ENCODE peak calls at places on chromosomes 2 and 18, in ten cellular contexts. One of them, this sample, is unnamed.

GRCh38 chr18:10453261-10453884 is 1.1 kb upstream of the APCDD1 start:
- DNase-seq in CD4-positive, alpha-beta T cell: no peak
- DNase-seq in CD4-positive, alpha-beta memory T cell: no peak
- DNase-seq in left ventricle myocardium inferior: no peak
- DNase-seq in brain microvascular endothelial cell: no peak
- DNase-seq in RWPE1: no peak
- DNase-seq in GM23248: peak
- DNase-seq in A549: no peak
- DNase-seq in HepG2: no peak
- DNase-seq in mesendoderm: no peak
- DNase-seq in this sample: no peak

GRCh38 chr18:48914581-48915251 is 36.0 kb downstream of the SMAD7 start:
- DNase-seq in CD4-positive, alpha-beta T cell: no peak
- DNase-seq in CD4-positive, alpha-beta memory T cell: no peak
- DNase-seq in left ventricle myocardium inferior: no peak
- DNase-seq in brain microvascular endothelial cell: no peak
- DNase-seq in RWPE1: no peak
- DNase-seq in GM23248: no peak
- DNase-seq in A549: no peak
- DNase-seq in HepG2: no peak
- DNase-seq in mesendoderm: no peak
- DNase-seq in this sample: no peak

GRCh38 chr2:43276962-43277383 is 50.6 kb upstream of the ZFP36L2 start:
- DNase-seq in CD4-positive, alpha-beta T cell: no peak
- DNase-seq in CD4-positive, alpha-beta memory T cell: no peak
- DNase-seq in left ventricle myocardium inferior: peak
- DNase-seq in brain microvascular endothelial cell: no peak
- DNase-seq in RWPE1: no peak
- DNase-seq in GM23248: no peak
- DNase-seq in A549: no peak
- DNase-seq in HepG2: no peak
- DNase-seq in mesendoderm: peak
- DNase-seq in this sample: no peak

GRCh38 chr2:35168351-35168750 is 1187.2 kb upstream of the CRIM1 start:
- DNase-seq in CD4-positive, alpha-beta T cell: no peak
- DNase-seq in CD4-positive, alpha-beta memory T cell: no peak
- DNase-seq in left ventricle myocardium inferior: no peak
- DNase-seq in brain microvascular endothelial cell: no peak
- DNase-seq in RWPE1: peak
- DNase-seq in GM23248: no peak
- DNase-seq in A549: no peak
- DNase-seq in HepG2: no peak
- DNase-seq in mesendoderm: peak
- DNase-seq in this sample: no peak

GRCh38 chr2:55159037-55159651 is 72.9 kb downstream of the CLHC1 start:
- DNase-seq in CD4-positive, alpha-beta T cell: no peak
- DNase-seq in CD4-positive, alpha-beta memory T cell: no peak
- DNase-seq in left ventricle myocardium inferior: peak
- DNase-seq in brain microvascular endothelial cell: no peak
- DNase-seq in RWPE1: no peak
- DNase-seq in GM23248: no peak
- DNase-seq in A549: no peak
- DNase-seq in HepG2: no peak
- DNase-seq in mesendoderm: no peak
- DNase-seq in this sample: no peak

GRCh38 chr2:120771556-120772208 is 36.0 kb downstream of the GLI2 start:
- DNase-seq in CD4-positive, alpha-beta T cell: no peak
- DNase-seq in CD4-positive, alpha-beta memory T cell: no peak
- DNase-seq in left ventricle myocardium inferior: peak
- DNase-seq in brain microvascular endothelial cell: peak
- DNase-seq in RWPE1: peak
- DNase-seq in GM23248: peak
- DNase-seq in A549: peak
- DNase-seq in HepG2: no peak
- DNase-seq in mesendoderm: peak
- DNase-seq in this sample: no peak

GRCh38 chr18:45978084-45978483 is 11.0 kb upstream of the EPG5 start:
- DNase-seq in CD4-positive, alpha-beta T cell: no peak
- DNase-seq in CD4-positive, alpha-beta memory T cell: no peak
- DNase-seq in left ventricle myocardium inferior: no peak
- DNase-seq in brain microvascular endothelial cell: no peak
- DNase-seq in RWPE1: no peak
- DNase-seq in GM23248: no peak
- DNase-seq in A549: no peak
- DNase-seq in HepG2: no peak
- DNase-seq in mesendoderm: peak
- DNase-seq in this sample: no peak

GRCh38 chr2:10238396-10238795 is 64.3 kb upstream of the HPCAL1 start:
- DNase-seq in CD4-positive, alpha-beta T cell: no peak
- DNase-seq in CD4-positive, alpha-beta memory T cell: no peak
- DNase-seq in left ventricle myocardium inferior: peak
- DNase-seq in brain microvascular endothelial cell: no peak
- DNase-seq in RWPE1: no peak
- DNase-seq in GM23248: no peak
- DNase-seq in A549: no peak
- DNase-seq in HepG2: no peak
- DNase-seq in mesendoderm: no peak
- DNase-seq in this sample: no peak

GRCh38 chr2:566379-567313 is 110.6 kb downstream of the TMEM18 start:
- DNase-seq in CD4-positive, alpha-beta T cell: no peak
- DNase-seq in CD4-positive, alpha-beta memory T cell: no peak
- DNase-seq in left ventricle myocardium inferior: no peak
- DNase-seq in brain microvascular endothelial cell: no peak
- DNase-seq in RWPE1: no peak
- DNase-seq in GM23248: no peak
- DNase-seq in A549: no peak
- DNase-seq in HepG2: no peak
- DNase-seq in mesendoderm: no peak
- DNase-seq in this sample: no peak

GRCh38 chr2:564471-565181 is 112.6 kb downstream of the TMEM18 start:
- DNase-seq in CD4-positive, alpha-beta T cell: no peak
- DNase-seq in CD4-positive, alpha-beta memory T cell: no peak
- DNase-seq in left ventricle myocardium inferior: no peak
- DNase-seq in brain microvascular endothelial cell: no peak
- DNase-seq in RWPE1: no peak
- DNase-seq in GM23248: no peak
- DNase-seq in A549: no peak
- DNase-seq in HepG2: no peak
- DNase-seq in mesendoderm: no peak
- DNase-seq in this sample: no peak

GRCh38 chr2:558879-559278 is 118.3 kb downstream of the TMEM18 start:
- DNase-seq in CD4-positive, alpha-beta T cell: no peak
- DNase-seq in CD4-positive, alpha-beta memory T cell: no peak
- DNase-seq in left ventricle myocardium inferior: no peak
- DNase-seq in brain microvascular endothelial cell: no peak
- DNase-seq in RWPE1: no peak
- DNase-seq in GM23248: no peak
- DNase-seq in A549: no peak
- DNase-seq in HepG2: no peak
- DNase-seq in mesendoderm: no peak
- DNase-seq in this sample: no peak

GRCh38 chr2:563512-563911 is 113.7 kb downstream of the TMEM18 start:
- DNase-seq in CD4-positive, alpha-beta T cell: no peak
- DNase-seq in CD4-positive, alpha-beta memory T cell: no peak
- DNase-seq in left ventricle myocardium inferior: no peak
- DNase-seq in brain microvascular endothelial cell: no peak
- DNase-seq in RWPE1: no peak
- DNase-seq in GM23248: no peak
- DNase-seq in A549: no peak
- DNase-seq in HepG2: no peak
- DNase-seq in mesendoderm: no peak
- DNase-seq in this sample: no peak

DNA sequence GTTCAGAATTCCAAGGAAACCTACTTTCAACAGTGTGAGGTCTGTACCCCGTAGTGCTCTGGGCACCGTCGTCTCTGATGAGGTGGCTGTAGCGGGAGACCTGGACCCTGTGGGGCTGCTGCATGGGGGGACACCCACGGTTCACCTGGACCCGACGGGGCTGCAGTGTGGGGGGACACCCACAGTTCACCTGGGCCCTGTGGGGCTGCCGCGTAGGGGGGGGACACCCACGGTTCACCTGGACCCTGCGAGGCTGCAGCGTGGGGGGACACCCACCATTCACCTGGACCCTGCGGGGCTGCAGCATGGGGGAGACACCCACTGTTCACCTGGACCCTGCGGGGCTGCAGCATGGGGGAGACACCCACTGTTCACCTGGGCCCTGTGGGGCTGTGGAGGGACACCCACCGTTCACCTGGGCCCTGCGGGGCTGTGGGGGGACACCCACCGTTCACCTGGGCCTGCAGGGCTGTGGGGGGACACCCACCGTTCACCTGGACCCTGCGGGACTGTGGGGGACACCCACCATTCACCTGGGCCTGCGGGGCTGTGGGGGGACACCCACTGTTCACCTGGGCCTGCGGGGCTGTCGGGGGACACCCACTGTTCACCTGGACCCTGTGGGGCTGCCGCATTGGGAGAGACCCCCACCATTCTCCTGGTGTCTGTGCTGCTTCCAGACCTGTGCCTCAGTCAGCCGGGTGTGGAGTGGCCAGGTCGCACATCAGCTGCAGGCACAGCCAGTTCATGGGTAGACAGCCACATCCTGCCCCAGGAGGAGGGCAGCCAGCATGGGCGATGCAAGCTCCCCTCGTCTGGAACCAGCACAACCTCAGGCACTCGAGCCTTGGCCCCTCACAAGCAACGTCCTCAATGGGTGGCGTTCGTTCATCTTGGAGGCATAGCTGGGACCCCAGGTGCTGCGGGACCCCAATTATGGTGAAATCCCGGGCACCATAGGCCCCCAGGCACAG is 114.5 kb downstream of the TMEM18 start:
- DNase-seq in CD4-positive, alpha-beta T cell: no peak
- DNase-seq in CD4-positive, alpha-beta memory T cell: no peak
- DNase-seq in left ventricle myocardium inferior: no peak
- DNase-seq in brain microvascular endothelial cell: no peak
- DNase-seq in RWPE1: no peak
- DNase-seq in GM23248: no peak
- DNase-seq in A549: no peak
- DNase-seq in HepG2: no peak
- DNase-seq in mesendoderm: no peak
- DNase-seq in this sample: no peak
- H3K27ac ChIP-seq in CD4-positive, alpha-beta T cell: no peak
- H3K27ac ChIP-seq in CD4-positive, alpha-beta memory T cell: no peak
- H3K27ac ChIP-seq in left ventricle myocardium inferior: no peak
- H3K27ac ChIP-seq in brain microvascular endothelial cell: no peak
- H3K27ac ChIP-seq in RWPE1: no peak
- H3K27ac ChIP-seq in GM23248: no peak
- H3K27ac ChIP-seq in A549: no peak
- H3K27ac ChIP-seq in HepG2: no peak
- H3K27ac ChIP-seq in mesendoderm: no peak
- H3K27ac ChIP-seq in this sample: no peak

GRCh38 chr2:73267008-73267407 is 17.3 kb downstream of the FBXO41 start:
- DNase-seq in CD4-positive, alpha-beta T cell: no peak
- DNase-seq in CD4-positive, alpha-beta memory T cell: no peak
- DNase-seq in left ventricle myocardium inferior: no peak
- DNase-seq in brain microvascular endothelial cell: no peak
- DNase-seq in RWPE1: no peak
- DNase-seq in GM23248: no peak
- DNase-seq in A549: no peak
- DNase-seq in HepG2: no peak
- DNase-seq in mesendoderm: no peak
- DNase-seq in this sample: no peak
- H3K27ac ChIP-seq in CD4-positive, alpha-beta T cell: no peak
- H3K27ac ChIP-seq in CD4-positive, alpha-beta memory T cell: no peak
- H3K27ac ChIP-seq in left ventricle myocardium inferior: no peak
- H3K27ac ChIP-seq in brain microvascular endothelial cell: no peak
- H3K27ac ChIP-seq in RWPE1: no peak
- H3K27ac ChIP-seq in GM23248: no peak
- H3K27ac ChIP-seq in A549: no peak
- H3K27ac ChIP-seq in HepG2: no peak
- H3K27ac ChIP-seq in mesendoderm: no peak
- H3K27ac ChIP-seq in this sample: no peak

GRCh38 chr2:28226558-28226957 is 166.1 kb upstream of the FOSL2 start:
- DNase-seq in CD4-positive, alpha-beta T cell: no peak
- DNase-seq in CD4-positive, alpha-beta memory T cell: no peak
- DNase-seq in left ventricle myocardium inferior: no peak
- DNase-seq in brain microvascular endothelial cell: no peak
- DNase-seq in RWPE1: no peak
- DNase-seq in GM23248: no peak
- DNase-seq in A549: no peak
- DNase-seq in HepG2: no peak
- DNase-seq in mesendoderm: no peak
- DNase-seq in this sample: no peak

GRCh38 chr2:28224648-28225471 is 167.8 kb upstream of the FOSL2 start:
- DNase-seq in CD4-positive, alpha-beta T cell: no peak
- DNase-seq in CD4-positive, alpha-beta memory T cell: no peak
- DNase-seq in left ventricle myocardium inferior: no peak
- DNase-seq in brain microvascular endothelial cell: peak
- DNase-seq in RWPE1: peak
- DNase-seq in GM23248: peak
- DNase-seq in A549: no peak
- DNase-seq in HepG2: no peak
- DNase-seq in mesendoderm: no peak
- DNase-seq in this sample: no peak

GRCh38 chr2:28228419-28228995 is 164.2 kb upstream of the FOSL2 start:
- DNase-seq in CD4-positive, alpha-beta T cell: no peak
- DNase-seq in CD4-positive, alpha-beta memory T cell: no peak
- DNase-seq in left ventricle myocardium inferior: no peak
- DNase-seq in brain microvascular endothelial cell: no peak
- DNase-seq in RWPE1: no peak
- DNase-seq in GM23248: no peak
- DNase-seq in A549: peak
- DNase-seq in HepG2: no peak
- DNase-seq in mesendoderm: no peak
- DNase-seq in this sample: no peak

GRCh38 chr2:28225472-28225915 is 167.2 kb upstream of the FOSL2 start:
- DNase-seq in CD4-positive, alpha-beta T cell: no peak
- DNase-seq in CD4-positive, alpha-beta memory T cell: no peak
- DNase-seq in left ventricle myocardium inferior: no peak
- DNase-seq in brain microvascular endothelial cell: no peak
- DNase-seq in RWPE1: no peak
- DNase-seq in GM23248: peak
- DNase-seq in A549: no peak
- DNase-seq in HepG2: no peak
- DNase-seq in mesendoderm: no peak
- DNase-seq in this sample: no peak

DNA sequence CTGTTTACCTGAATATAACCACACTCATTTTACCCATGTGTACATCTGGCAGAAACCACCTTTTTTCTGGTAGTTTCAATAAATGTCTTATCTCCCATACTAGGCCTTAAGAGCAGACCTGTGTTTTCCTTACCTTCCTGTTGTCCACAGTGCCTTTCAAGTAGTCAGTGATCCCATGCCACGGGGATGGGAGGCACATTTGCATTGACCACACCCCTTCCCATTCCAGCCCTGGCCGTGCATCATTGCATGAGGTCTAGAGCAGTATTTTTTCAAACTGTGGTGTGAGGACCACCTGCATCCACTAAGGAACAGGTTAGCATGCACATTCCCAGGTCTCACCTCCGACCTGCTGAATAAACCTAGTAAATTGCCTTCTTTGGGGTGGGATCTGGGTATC is 165.2 kb upstream of the FOSL2 start:
- DNase-seq in CD4-positive, alpha-beta T cell: no peak
- DNase-seq in CD4-positive, alpha-beta memory T cell: no peak
- DNase-seq in left ventricle myocardium inferior: no peak
- DNase-seq in brain microvascular endothelial cell: no peak
- DNase-seq in RWPE1: no peak
- DNase-seq in GM23248: no peak
- DNase-seq in A549: no peak
- DNase-seq in HepG2: no peak
- DNase-seq in mesendoderm: no peak
- DNase-seq in this sample: no peak
- H3K27ac ChIP-seq in CD4-positive, alpha-beta T cell: no peak
- H3K27ac ChIP-seq in CD4-positive, alpha-beta memory T cell: no peak
- H3K27ac ChIP-seq in left ventricle myocardium inferior: no peak
- H3K27ac ChIP-seq in brain microvascular endothelial cell: no peak
- H3K27ac ChIP-seq in RWPE1: no peak
- H3K27ac ChIP-seq in GM23248: no peak
- H3K27ac ChIP-seq in A549: peak
- H3K27ac ChIP-seq in HepG2: no peak
- H3K27ac ChIP-seq in mesendoderm: no peak
- H3K27ac ChIP-seq in this sample: no peak

DNA sequence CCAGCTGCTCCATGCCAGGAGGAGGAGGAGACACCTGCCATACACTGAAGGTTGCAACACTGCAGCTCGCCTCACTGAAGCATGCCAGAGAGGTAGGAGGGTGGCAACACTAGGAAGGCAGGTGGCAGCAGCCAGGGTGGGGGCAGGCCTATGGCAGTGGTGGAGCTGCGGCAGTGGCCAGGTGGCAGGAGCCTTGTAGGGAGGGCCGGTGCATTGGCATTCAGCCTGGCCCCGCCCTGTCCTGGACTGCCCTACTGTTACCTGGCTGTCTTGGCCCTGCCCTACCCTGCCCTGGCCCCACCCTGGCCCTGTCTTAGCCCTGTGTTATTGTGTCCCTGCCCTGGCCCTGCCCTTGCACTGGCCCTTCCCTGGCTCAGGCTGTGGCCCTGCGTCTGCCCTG is 7.4 kb upstream of the ANKRD62 start:
- DNase-seq in CD4-positive, alpha-beta T cell: no peak
- DNase-seq in CD4-positive, alpha-beta memory T cell: no peak
- DNase-seq in left ventricle myocardium inferior: no peak
- DNase-seq in brain microvascular endothelial cell: no peak
- DNase-seq in RWPE1: no peak
- DNase-seq in GM23248: no peak
- DNase-seq in A549: no peak
- DNase-seq in HepG2: no peak
- DNase-seq in mesendoderm: no peak
- DNase-seq in this sample: peak
- H3K27ac ChIP-seq in CD4-positive, alpha-beta T cell: no peak
- H3K27ac ChIP-seq in CD4-positive, alpha-beta memory T cell: no peak
- H3K27ac ChIP-seq in left ventricle myocardium inferior: no peak
- H3K27ac ChIP-seq in brain microvascular endothelial cell: no peak
- H3K27ac ChIP-seq in RWPE1: no peak
- H3K27ac ChIP-seq in GM23248: no peak
- H3K27ac ChIP-seq in A549: no peak
- H3K27ac ChIP-seq in HepG2: no peak
- H3K27ac ChIP-seq in mesendoderm: no peak
- H3K27ac ChIP-seq in this sample: peak